ENCODE peak calls at places on chromosomes 3 and 15, in seven cellular contexts. K is tibial artery; H is Peyer's patch; T is naive thymus-derived CD4-positive, alpha-beta T cell; J is HepG2; U is adrenal gland; N is GM23338. F is an unnamed sample. For H3K4me1, the result is how much of the 10 kb centered on the place peaks cover.

GRCh38 chr3:55708242-55708641 is 221.1 kb upstream of the WNT5A start:
- DNase-seq in J (no peak), T (no peak), H (no peak), N (no peak), U (no peak), K (no peak), F (no peak)

GRCh38 chr3:123618768-123619484 is 34.1 kb upstream of the HACD2 start:
- DNase-seq in N (no peak), H (peak), U (peak), J (no peak), T (no peak), K (peak), F (peak)

GRCh38 chr3:53531749-53532148 is 37.3 kb downstream of the CACNA1D start:
- DNase-seq in N (peak), T (no peak), J (no peak), H (no peak), K (no peak), U (no peak), F (no peak)

GRCh38 chr15:63088532-63089245 is 33.0 kb upstream of the LACTB start:
- DNase-seq in U (no peak), J (no peak), K (no peak), T (no peak), H (no peak), N (peak), F (no peak)

GRCh38 chr15:91141102-91141501 is 41.0 kb downstream of the SV2B start:
- DNase-seq in U (no peak), J (no peak), T (no peak), H (no peak), N (no peak), K (no peak), F (no peak)

GRCh38 chr3:134517796-134518195 is 31.9 kb downstream of the CEP63 start:
- DNase-seq in U (no peak), K (no peak), H (no peak), T (no peak), N (no peak), J (no peak), F (no peak)

GRCh38 chr3:79985866-79986265 is 218.1 kb upstream of the ROBO1 start:
- DNase-seq in N (no peak), K (no peak), J (no peak), H (no peak), T (no peak), U (no peak), F (no peak)

GRCh38 chr15:68469162-68470048 is 37.4 kb upstream of the ITGA11 start:
- DNase-seq in T (no peak), K (no peak), H (no peak), J (no peak), N (no peak), U (no peak), F (no peak)

GRCh38 chr15:80694624-80695098 is 449 bp upstream of the ABHD17C start:
- DNase-seq in H (peak), U (peak), T (peak), J (no peak), K (no peak), N (peak), F (peak)

GRCh38 chr3:189839576-189839975 is 208.4 kb downstream of the TP63 start:
- DNase-seq in J (no peak), N (no peak), K (no peak), U (peak), H (no peak), T (no peak), F (no peak)

GRCh38 chr15:76100361-76100760 is 40.6 kb downstream of the TMEM266 start:
- DNase-seq in K (no peak), H (no peak), U (peak), N (no peak), J (no peak), T (no peak), F (no peak)

GRCh38 chr3:48503406-48504050 is 446 bp downstream of the SHISA5 start:
- DNase-seq in N (peak), H (peak), T (no peak), U (peak), K (peak), J (no peak), F (peak)

GRCh38 chr15:41585140-41586047 is 26.4 kb downstream of the TYRO3 start:
- DNase-seq in J (no peak), N (peak), K (no peak), T (peak), H (peak), U (peak), F (peak)

GRCh38 chr15:95129589-95129988 is 898.2 kb downstream of the MCTP2 start:
- DNase-seq in J (no peak), N (no peak), U (peak), K (no peak), T (no peak), H (no peak), F (peak)

GRCh38 chr3:43506644-43507043 is 115.2 kb downstream of the ANO10 start:
- DNase-seq in T (no peak), N (no peak), J (no peak), K (no peak), H (no peak), U (no peak), F (no peak)

GRCh38 chr15:47383801-47384200 is 333.5 kb upstream of the SEMA6D start:
- DNase-seq in U (no peak), N (no peak), H (no peak), J (no peak), T (no peak), K (no peak), F (no peak)

GRCh38 chr3:126782554-126782953 is 78.5 kb downstream of the CHCHD6 start:
- DNase-seq in J (no peak), U (no peak), H (peak), T (no peak), N (peak), K (no peak), F (no peak)

GRCh38 chr3:36403661-36404060 is 23.4 kb downstream of the STAC start:
- DNase-seq in K (no peak), U (no peak), T (no peak), N (no peak), J (no peak), H (no peak), F (no peak)

GRCh38 chr3:193403307-193403706 is 24.8 kb upstream of the ATP13A5 start:
- DNase-seq in K (no peak), T (no peak), U (no peak), N (no peak), H (no peak), J (no peak), F (no peak)

GRCh38 chr15:95770191-95770590 is 560.3 kb upstream of the NR2F2 start:
- DNase-seq in U (no peak), K (no peak), J (no peak), H (no peak), N (peak), T (no peak), F (no peak)

GRCh38 chr15:17026633-17027032 is 3515.0 kb downstream of the GOLGA6L6 start:
- DNase-seq in H (no peak), K (no peak), T (no peak), N (no peak), U (no peak), J (no peak), F (no peak)

GRCh38 chr15:23869391-23869790 is 182.3 kb upstream of the NDN start:
- DNase-seq in H (no peak), T (no peak), N (peak), U (peak), J (peak), K (no peak), F (peak)

GRCh38 chr3:10370429-10370828 is 49.5 kb upstream of the SEC13 start:
- DNase-seq in K (no peak), U (no peak), J (no peak), H (no peak), N (no peak), T (no peak), F (no peak)

GRCh38 chr15:87031545-87032230 is 952.0 kb downstream of the AGBL1 start:
- DNase-seq in T (no peak), H (no peak), N (no peak), U (no peak), K (no peak), J (no peak), F (no peak)

GRCh38 chr3:193831495-193832455 is 238.8 kb downstream of the OPA1 start:
- DNase-seq in U (peak), K (no peak), T (no peak), J (no peak), N (no peak), H (no peak), F (no peak)

GRCh38 chr15:76163429-76164020 is 103.7 kb downstream of the TMEM266 start:
- DNase-seq in T (no peak), N (no peak), K (peak), J (peak), U (peak), H (peak), F (peak)

GRCh38 chr15:100171411-100171810 is 170.4 kb downstream of the ADAMTS17 start:
- DNase-seq in K (no peak), J (no peak), U (no peak), H (peak), N (no peak), T (no peak), F (no peak)

GRCh38 chr15:58037902-58038301 is 27.6 kb downstream of the ALDH1A2 start:
- DNase-seq in K (no peak), H (no peak), N (no peak), U (no peak), J (no peak), T (no peak), F (no peak)

GRCh38 chr3:11591401-11592266 is 52.1 kb downstream of the VGLL4 start:
- DNase-seq in K (peak), J (peak), N (peak), H (no peak), T (no peak), U (peak), F (no peak)

GRCh38 chr3:73069775-73070444 is 8.5 kb downstream of the EBLN2 start:
- DNase-seq in T (no peak), N (no peak), H (no peak), U (no peak), J (no peak), K (no peak), F (no peak)

GRCh38 chr3:189232790-189233189 is 61.0 kb downstream of the TPRG1 start:
- DNase-seq in N (no peak), H (no peak), T (no peak), U (no peak), K (no peak), J (no peak), F (no peak)

GRCh38 chr15:24017470-24017869 is 330.4 kb upstream of the NDN start:
- DNase-seq in H (no peak), J (no peak), N (no peak), T (no peak), K (no peak), U (no peak), F (no peak)

GRCh38 chr3:194279106-194279505 is 72.0 kb downstream of the CPN2 start:
- DNase-seq in T (no peak), N (no peak), J (no peak), H (no peak), K (peak), U (no peak), F (peak)

GRCh38 chr3:136831461-136831860 is 12.5 kb downstream of the SLC35G2 start:
- DNase-seq in U (no peak), H (no peak), K (no peak), N (no peak), J (no peak), T (no peak), F (no peak)
- H3K4me1 ChIP-seq in U (under half), H (under half), K (under half), N (under half), J (under half), T (under half), F (under half)

GRCh38 chr3:8506611-8507061 is 5.0 kb downstream of the LMCD1 start:
- DNase-seq in N (no peak), T (no peak), U (peak), J (no peak), H (no peak), K (no peak), F (no peak)

GRCh38 chr3:8504611-8504973 is 3.0 kb downstream of the LMCD1 start:
- DNase-seq in N (no peak), K (no peak), J (no peak), H (no peak), U (no peak), T (no peak), F (no peak)

GRCh38 chr3:8509961-8510360 is 8.3 kb downstream of the LMCD1 start:
- DNase-seq in K (no peak), J (no peak), H (no peak), N (no peak), T (no peak), U (peak), F (no peak)

GRCh38 chr3:8505621-8506020 is 4.0 kb downstream of the LMCD1 start:
- DNase-seq in J (no peak), K (peak), U (no peak), H (no peak), T (no peak), N (no peak), F (no peak)

DNA sequence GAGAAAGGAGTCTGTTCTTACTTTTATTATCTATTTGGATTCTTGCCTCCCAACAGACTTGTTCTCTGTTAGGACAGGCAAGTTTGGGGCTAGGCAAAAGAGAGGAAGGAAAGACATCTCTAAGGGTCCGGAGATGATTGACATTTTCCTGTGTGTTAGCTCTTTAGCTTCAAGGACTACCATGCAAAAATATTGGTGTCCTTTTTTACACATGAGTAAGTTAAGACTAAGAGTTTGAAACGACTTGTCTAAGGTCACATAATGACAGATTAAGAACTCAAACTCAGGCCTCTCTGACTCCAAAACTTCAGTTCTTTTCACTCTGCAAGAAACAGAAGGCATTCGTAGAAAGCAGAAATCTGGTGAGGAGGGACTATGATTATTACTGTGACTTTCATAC is 5.9 kb downstream of the LMCD1 start:
- DNase-seq in U (no peak), J (no peak), N (no peak), H (no peak), T (no peak), K (no peak), F (no peak)
- H3K4me1 ChIP-seq in U (half or more), J (under half), N (under half), H (under half), T (under half), K (half or more), F (half or more)

DNA sequence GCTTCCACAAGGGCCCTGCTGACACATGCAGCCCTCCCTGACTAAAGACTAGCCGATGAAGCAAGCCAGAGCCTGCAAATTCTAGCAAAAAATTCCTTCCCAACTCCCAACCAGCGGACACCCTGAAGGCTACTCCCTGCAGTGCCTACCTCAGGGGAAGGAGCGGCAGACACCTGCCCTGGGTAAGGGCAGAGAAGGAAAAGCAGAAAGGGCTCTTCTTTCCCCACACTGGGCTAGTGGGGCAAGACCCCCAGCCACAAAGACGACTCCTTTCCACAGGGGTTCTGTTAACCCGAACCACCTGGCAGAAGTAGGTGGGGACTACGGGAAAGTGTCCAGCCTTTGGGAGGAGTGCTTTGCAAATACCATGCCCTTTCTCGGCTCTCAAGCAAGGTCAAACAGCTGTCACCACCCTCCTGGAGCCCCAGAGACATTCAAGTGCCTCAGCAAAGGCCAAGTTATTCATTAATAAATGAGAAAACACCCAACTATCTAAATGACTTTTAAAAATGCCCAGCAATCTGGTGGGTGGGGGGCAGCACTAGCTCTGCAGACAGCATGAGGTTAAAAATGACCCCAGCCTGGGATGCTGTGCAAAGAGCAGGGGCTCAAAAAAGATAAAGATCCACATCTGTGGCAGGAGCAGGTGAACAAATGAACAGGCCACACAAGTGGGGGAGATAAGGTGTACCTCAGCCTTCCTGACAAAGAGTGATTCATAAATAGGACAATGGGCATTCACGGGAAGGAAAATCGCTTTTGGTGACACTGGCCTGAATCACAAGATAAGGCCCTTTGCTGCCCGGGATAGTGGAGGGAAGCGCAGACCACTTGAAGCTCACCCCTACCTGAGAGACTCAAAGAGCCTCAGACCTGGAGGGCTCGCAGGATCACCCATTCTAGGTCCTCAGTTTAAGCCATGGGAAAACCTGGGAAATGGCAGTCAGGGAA is 33.0 kb downstream of the CCDC12 start:
- DNase-seq in N (no peak), U (peak), J (peak), K (no peak), T (no peak), H (peak), F (peak)
- H3K4me1 ChIP-seq in N (under half), U (half or more), J (half or more), K (half or more), T (under half), H (under half), F (half or more)

GRCh38 chr15:89138999-89139612 is 50.9 kb downstream of the ABHD2 start:
- DNase-seq in U (peak), K (no peak), T (no peak), H (no peak), J (peak), N (no peak), F (no peak)

GRCh38 chr15:89136084-89136806 is 48.0 kb downstream of the ABHD2 start:
- DNase-seq in N (no peak), H (no peak), U (no peak), T (no peak), J (no peak), K (no peak), F (no peak)

GRCh38 chr15:89139613-89140499 is 51.6 kb downstream of the ABHD2 start:
- DNase-seq in H (no peak), N (peak), T (no peak), U (no peak), K (no peak), J (peak), F (no peak)

GRCh38 chr15:89137926-89138325 is 49.7 kb downstream of the ABHD2 start:
- DNase-seq in J (no peak), K (no peak), T (no peak), H (no peak), N (no peak), U (no peak), F (no peak)

DNA sequence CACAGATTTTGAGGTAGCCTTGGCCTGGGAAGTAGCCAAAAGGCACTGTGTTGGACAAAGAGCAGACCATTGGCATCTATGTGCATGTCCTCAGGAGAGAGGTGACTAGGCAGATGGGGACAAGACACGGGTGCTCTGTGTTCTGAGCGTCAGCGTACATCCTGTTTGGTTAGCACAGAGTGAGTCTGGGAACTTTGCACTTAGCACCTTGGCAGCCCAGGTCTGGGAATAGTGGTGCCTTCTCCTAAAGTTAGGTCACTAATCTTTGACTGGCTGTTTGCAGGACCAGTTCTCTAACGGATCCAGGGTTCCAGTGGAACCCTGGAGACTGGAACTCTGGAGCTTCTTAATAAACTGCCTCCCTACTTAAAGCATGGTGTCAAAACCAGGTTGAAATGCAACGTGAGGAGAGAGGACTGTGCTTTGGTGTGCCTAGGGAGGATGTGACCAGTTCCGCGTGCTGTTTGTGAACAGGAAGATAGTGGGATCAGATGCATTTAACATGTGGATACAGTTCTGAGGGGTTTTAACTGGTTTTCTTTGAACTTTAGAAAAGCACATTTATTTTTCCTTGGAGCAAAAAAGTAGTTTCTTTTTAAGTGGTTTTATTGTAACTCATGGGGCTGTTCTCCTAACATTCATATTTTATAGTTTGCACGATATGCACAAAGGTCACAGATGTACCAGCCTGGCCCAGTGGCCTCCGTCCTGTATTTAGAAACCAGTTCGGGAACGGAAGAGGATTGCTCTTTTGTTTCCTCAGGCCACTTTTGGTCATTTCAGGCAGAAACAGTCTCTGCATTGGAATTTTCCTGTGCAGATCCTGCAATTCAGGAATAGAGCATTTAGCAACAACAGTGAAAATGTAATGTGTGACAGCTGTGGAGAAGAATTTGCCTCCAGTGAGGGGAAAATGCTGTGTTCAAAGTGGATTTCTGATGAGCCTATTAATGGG is 48.8 kb downstream of the ABHD2 start:
- DNase-seq in K (no peak), U (peak), T (peak), H (no peak), J (peak), N (no peak), F (no peak)
- H3K4me1 ChIP-seq in K (half or more), U (half or more), T (under half), H (under half), J (half or more), N (under half), F (half or more)

DNA sequence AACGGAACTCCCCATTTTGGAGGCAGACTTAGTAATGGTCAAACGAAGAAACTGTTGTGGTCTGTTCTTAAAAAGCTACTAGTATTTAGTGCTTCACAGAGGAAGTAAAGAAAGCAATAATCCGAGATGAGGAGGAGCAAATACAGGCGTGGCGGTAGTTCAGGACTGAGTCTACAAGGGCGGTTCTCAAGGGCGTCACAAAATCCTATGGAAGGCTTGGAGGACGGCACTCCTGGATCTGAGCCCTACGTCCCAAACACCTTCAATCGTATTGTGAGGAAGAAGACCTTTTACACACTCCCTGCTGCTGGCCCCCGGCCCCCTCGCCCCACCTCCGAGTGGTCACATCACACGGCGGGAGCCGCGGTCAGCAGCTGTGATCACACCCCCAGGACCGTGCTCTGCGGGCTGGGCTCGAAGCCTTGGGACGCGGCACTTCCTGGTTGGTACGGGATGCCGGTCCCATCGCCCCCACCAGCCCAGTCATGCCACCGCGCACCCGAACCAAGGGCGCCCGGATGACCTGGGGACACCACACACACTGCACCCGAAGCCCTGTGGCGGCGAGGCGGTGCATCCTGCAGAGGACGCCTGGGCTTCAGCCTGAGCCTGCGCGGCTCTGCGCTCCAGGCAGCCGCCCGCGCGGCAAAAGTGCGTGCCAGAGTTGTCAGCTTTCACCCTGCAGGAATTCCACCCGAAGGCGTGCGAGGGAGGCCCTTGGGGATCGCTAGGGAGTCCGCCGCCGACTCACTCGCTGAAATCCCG is 588 bp downstream of the PLD1 start:
- DNase-seq in U (peak), T (peak), N (peak), H (peak), K (peak), J (peak), F (peak)
- H3K4me1 ChIP-seq in U (under half), T (under half), N (under half), H (under half), K (under half), J (half or more), F (under half)